ENCODE peak calls at places on chromosomes 4 and X, in nine cellular contexts. X, L, I, M, D, K, V, P and E are unnamed samples.

GRCh38 chrX:131762802-131763234 is 218.9 kb downstream of the OR13H1 start:
- DNase-seq in X (no peak), L (no peak), I (no peak), M (no peak), D (no peak), K (no peak), V (peak; percentile 86), P (peak; percentile 77), E (no peak)

GRCh38 chr4:186584912-186585311 is 29.5 kb upstream of the MTNR1A start:
- DNase-seq in X (no peak), L (no peak), I (no peak), M (no peak), D (no peak), K (no peak), V (no peak), P (no peak), E (no peak)

GRCh38 chrX:1207496-1208025 is 4.9 kb downstream of the CRLF2 start:
- DNase-seq in X (no peak), L (no peak), I (no peak), M (no peak), D (no peak), K (no peak), V (peak; percentile 21), P (no peak), E (no peak)

GRCh38 chrX:129566081-129566480 is 26.0 kb downstream of the OCRL start:
- DNase-seq in X (no peak), L (no peak), I (no peak), M (no peak), D (no peak), K (no peak), V (no peak), P (peak; percentile 23), E (no peak)

GRCh38 chr4:109690690-109691410 is 12.4 kb downstream of the CASP6 start:
- DNase-seq in X (no peak), L (no peak), I (no peak), M (no peak), D (no peak), K (no peak), V (peak; percentile 48), P (no peak), E (no peak)

GRCh38 chr4:53646792-53647191 is 55.5 kb upstream of the LNX1 start:
- DNase-seq in X (no peak), L (no peak), I (no peak), M (no peak), D (no peak), K (no peak), V (no peak), P (no peak), E (no peak)

GRCh38 chrX:17769701-17770269 is 32.5 kb downstream of the SCML1 start:
- DNase-seq in X (no peak), L (no peak), I (no peak), M (peak; percentile 8), D (no peak), K (no peak), V (no peak), P (no peak), E (no peak)

GRCh38 chrX:37921758-37922157 is 74.4 kb upstream of the DYNLT3 start:
- DNase-seq in X (peak; percentile 55), L (no peak), I (no peak), M (no peak), D (no peak), K (no peak), V (no peak), P (peak; percentile 66), E (peak; percentile 80)

GRCh38 chr4:55125763-55126541 is 557 bp upstream of the KDR start:
- DNase-seq in X (no peak), L (no peak), I (no peak), M (no peak), D (no peak), K (no peak), V (no peak), P (no peak), E (no peak)

GRCh38 chr4:20416800-20417199 is 165.1 kb downstream of the SLIT2 start:
- DNase-seq in X (no peak), L (no peak), I (no peak), M (no peak), D (no peak), K (no peak), V (no peak), P (no peak), E (no peak)

GRCh38 chrX:24306430-24306829 is 7.4 kb downstream of the SUPT20HL2 start:
- DNase-seq in X (no peak), L (no peak), I (no peak), M (no peak), D (no peak), K (no peak), V (no peak), P (no peak), E (no peak)

GRCh38 chr4:169397762-169398161 is 127.0 kb upstream of the SH3RF1 start:
- DNase-seq in X (no peak), L (no peak), I (no peak), M (no peak), D (no peak), K (no peak), V (no peak), P (peak; percentile 74), E (peak; percentile 29)

GRCh38 chr4:181548873-181549541 is 694.2 kb upstream of the TENM3 start:
- DNase-seq in X (peak; percentile 69), L (peak; percentile 47), I (no peak), M (no peak), D (no peak), K (no peak), V (no peak), P (peak; percentile 85), E (peak; percentile 91)

GRCh38 chr4:173370130-173370476 is 651 bp upstream of the SAP30 start:
- DNase-seq in X (no peak), L (no peak), I (peak; percentile 27), M (peak; percentile 20), D (no peak), K (peak; percentile 69), V (no peak), P (no peak), E (peak; percentile 47)